ENCODE peak calls at places on chromosomes 3 and 15, in five cellular contexts. P, R, I, C and Q are unnamed samples.

GRCh38 chr3:124918524-124918923 is 16.0 kb downstream of the MUC13 start:
- DNase-seq in I (no peak), R (no peak), P (no peak), C (no peak), Q (no peak)

GRCh38 chr3:30502742-30503073 is 103.7 kb upstream of the TGFBR2 start:
- DNase-seq in P (no peak), R (no peak), C (no peak), I (no peak), Q (no peak)

GRCh38 chr3:46671541-46672348 is 21.7 kb downstream of the ALS2CL start:
- DNase-seq in P (no peak), R (no peak), I (no peak), C (peak), Q (no peak)

GRCh38 chr15:35305906-35306305 is 220.8 kb upstream of the NANOGP8 start:
- DNase-seq in P (peak), R (no peak), I (peak), C (no peak), Q (no peak)

GRCh38 chr3:108509263-108509662 is 1.1 kb downstream of the MYH15 start:
- DNase-seq in C (no peak), P (no peak), R (no peak), I (no peak), Q (no peak)

GRCh38 chr15:52180196-52180835 is 10.9 kb downstream of the GNB5 start:
- DNase-seq in I (no peak), C (peak), P (no peak), R (no peak), Q (no peak)

GRCh38 chr3:114121996-114122709 is 56.7 kb downstream of the DRD3 start:
- DNase-seq in I (no peak), C (no peak), R (no peak), P (no peak), Q (no peak)

GRCh38 chr3:175416600-175416999 is 557.5 kb downstream of the NAALADL2 start:
- DNase-seq in P (no peak), R (no peak), C (no peak), I (no peak), Q (no peak)

GRCh38 chr3:196422976-196423781 is 9.0 kb downstream of the UBXN7 start:
- DNase-seq in R (no peak), I (peak), P (peak), C (peak), Q (no peak)

GRCh38 chr3:123459867-123460266 is 11.0 kb upstream of the ADCY5 start:
- DNase-seq in P (no peak), C (no peak), R (no peak), I (no peak), Q (no peak)

GRCh38 chr3:183545688-183546087 is 9.8 kb downstream of the KLHL6 start:
- DNase-seq in P (no peak), R (no peak), I (no peak), C (no peak), Q (no peak)

GRCh38 chr15:77059761-77060345 is 11.1 kb downstream of the TSPAN3 start:
- DNase-seq in C (no peak), I (no peak), P (no peak), R (no peak), Q (no peak)

GRCh38 chr3:127671523-127672428 is 976 bp upstream of the ABTB1 start:
- DNase-seq in P (no peak), C (peak), I (no peak), R (no peak), Q (no peak)

GRCh38 chr15:66505430-66505811 is 295 bp downstream of the ZWILCH start:
- DNase-seq in P (no peak), R (no peak), I (no peak), C (no peak), Q (no peak)

GRCh38 chr15:46703871-46704637 is 1013.3 kb upstream of the SEMA6D start:
- DNase-seq in I (no peak), R (no peak), C (no peak), P (peak), Q (no peak)

GRCh38 chr3:10983219-10983916 is 9.2 kb upstream of the SLC6A1 start:
- DNase-seq in P (peak), R (no peak), I (peak), C (peak), Q (peak)

GRCh38 chr3:128322030-128323022 is 144.4 kb downstream of the DNAJB8 start:
- DNase-seq in C (peak), R (no peak), I (peak), P (no peak), Q (peak)

GRCh38 chr3:117665311-117665710 is 955.7 kb downstream of the TUSC7 start:
- DNase-seq in P (peak), R (no peak), I (no peak), C (no peak), Q (no peak)

GRCh38 chr15:64182859-64183258 is 20.0 kb upstream of the PPIB start:
- DNase-seq in R (no peak), P (no peak), I (no peak), C (no peak), Q (no peak)

GRCh38 chr15:101088788-101089578 is 162.9 kb downstream of the CHSY1 start:
- DNase-seq in R (no peak), P (peak), I (peak), C (peak), Q (peak)

GRCh38 chr3:46926871-46927717 is 49.5 kb downstream of the CCDC12 start:
- DNase-seq in R (no peak), I (no peak), C (peak), P (peak), Q (no peak)

GRCh38 chr3:64026346-64026745 is 3.1 kb upstream of the PSMD6 start:
- DNase-seq in I (no peak), C (no peak), R (no peak), P (no peak), Q (no peak)

GRCh38 chr15:74964794-74965193 is 8.2 kb upstream of the RPP25 start:
- DNase-seq in C (peak), I (no peak), R (no peak), P (no peak), Q (no peak)

GRCh38 chr3:113533534-113533892 is 1.2 kb downstream of the SIDT1 start:
- DNase-seq in P (no peak), C (no peak), R (no peak), I (no peak), Q (no peak)

GRCh38 chr3:27511724-27512422 is 27.7 kb upstream of the SLC4A7 start:
- DNase-seq in C (no peak), I (no peak), P (no peak), R (no peak), Q (no peak)

GRCh38 chr15:101123222-101123910 is 128.5 kb downstream of the CHSY1 start:
- DNase-seq in P (no peak), C (peak), I (no peak), R (no peak), Q (no peak)

GRCh38 chr15:49137861-49138260 is 17.5 kb downstream of the COPS2 start:
- DNase-seq in R (no peak), I (no peak), C (peak), P (no peak), Q (no peak)

GRCh38 chr3:56369914-56370313 is 98.4 kb downstream of the ERC2 start:
- DNase-seq in C (no peak), P (no peak), R (no peak), I (no peak), Q (no peak)

GRCh38 chr15:56537881-56538280 is 72.9 kb upstream of the MNS1 start:
- DNase-seq in R (no peak), P (no peak), I (no peak), C (no peak), Q (no peak)

GRCh38 chr3:36408146-36408545 is 27.8 kb downstream of the STAC start:
- DNase-seq in P (no peak), R (no peak), I (no peak), C (no peak), Q (no peak)
- TF ChIP-seq CTCF in P (peak), R (no peak), I (peak), C (peak), Q (peak)

DNA sequence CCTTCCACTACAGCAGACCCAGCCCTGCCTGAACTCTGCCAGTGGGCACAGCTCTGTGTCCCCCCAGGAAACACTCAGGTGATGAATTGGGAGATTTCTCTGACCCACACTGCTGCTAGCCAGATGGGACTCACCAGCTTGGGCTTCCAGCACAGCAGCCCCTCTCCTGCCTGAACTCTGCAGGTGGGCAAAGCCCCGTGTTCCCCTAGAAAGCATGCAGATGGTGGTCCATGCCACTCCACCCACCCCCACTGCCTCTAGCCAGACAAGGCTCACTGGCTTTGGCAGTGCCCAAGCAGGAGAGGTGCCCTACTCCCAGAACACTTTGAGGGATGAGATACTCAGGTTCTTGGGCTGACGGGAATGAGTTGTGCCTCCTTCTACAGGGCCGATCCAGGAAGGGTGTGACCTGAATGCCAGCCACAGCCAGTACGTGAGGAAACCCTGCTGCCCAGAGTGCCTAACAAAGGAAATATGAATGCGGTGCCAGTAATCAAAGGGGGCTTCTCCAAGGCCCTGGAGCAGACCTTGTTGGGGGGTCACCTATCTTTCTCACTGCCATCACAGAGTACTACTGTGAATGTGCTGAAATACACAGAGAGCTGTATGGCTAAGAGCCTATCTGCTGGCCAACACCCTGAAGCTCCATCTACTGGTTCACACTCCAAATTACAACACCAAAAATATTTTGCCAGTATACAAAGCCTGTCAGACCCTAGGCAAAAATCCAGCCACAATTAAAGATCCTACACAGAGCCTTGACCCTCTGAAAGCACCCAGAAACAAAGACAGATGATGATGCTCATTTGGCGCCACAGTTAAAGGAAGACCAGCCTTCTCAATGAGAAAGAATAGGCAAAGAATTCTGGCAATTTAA is 61.9 kb downstream of the BTLA start:
- DNase-seq in C (peak), I (no peak), P (no peak), R (no peak), Q (no peak)
- TF ChIP-seq CTCF in C (peak), I (peak), P (peak), R (peak), Q (peak)

GRCh38 chr3:171162986-171163723 is 136.6 kb upstream of the SLC2A2 start:
- DNase-seq in C (no peak), I (no peak), R (no peak), P (no peak), Q (no peak)
- TF ChIP-seq CTCF in C (peak), I (peak), R (peak), P (peak), Q (peak)

GRCh38 chr3:40719660-40720287 is 195.0 kb downstream of the ZNF621 start:
- DNase-seq in P (peak), R (no peak), C (no peak), I (peak), Q (no peak)
- TF ChIP-seq CTCF in P (peak), R (peak), C (no peak), I (peak), Q (no peak)

GRCh38 chr3:62149962-62150361 is 223.4 kb downstream of the FEZF2 start:
- DNase-seq in I (no peak), P (no peak), C (no peak), R (no peak), Q (no peak)
- TF ChIP-seq CTCF in I (no peak), P (no peak), C (no peak), R (no peak), Q (no peak)

GRCh38 chr3:32414527-32415202 is 23.0 kb downstream of the CMTM7 start:
- DNase-seq in C (no peak), P (no peak), R (no peak), I (no peak), Q (no peak)
- TF ChIP-seq CTCF in C (no peak), P (no peak), R (no peak), I (no peak), Q (no peak)

DNA sequence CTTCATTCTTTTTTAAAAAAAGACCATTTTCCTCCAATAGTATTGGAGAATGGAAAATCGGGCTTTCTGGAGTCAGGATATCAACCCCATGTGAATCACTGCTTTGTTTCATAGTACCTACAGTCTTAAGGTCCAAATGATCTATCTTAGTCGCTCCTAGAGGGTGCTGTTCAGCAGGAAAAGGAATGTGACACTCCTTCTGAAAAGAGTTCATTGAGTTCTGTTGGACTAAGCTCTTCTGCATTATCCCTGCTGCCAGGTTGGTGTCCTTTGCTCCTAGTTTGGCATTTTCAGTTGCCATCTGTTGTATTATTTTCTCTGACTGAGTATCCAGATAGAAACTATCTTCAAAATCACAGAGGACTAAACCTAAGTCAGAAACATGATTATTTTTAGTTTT is 57.2 kb downstream of the POLQ start:
- DNase-seq in I (no peak), C (no peak), R (no peak), P (peak), Q (no peak)
- TF ChIP-seq CTCF in I (no peak), C (no peak), R (no peak), P (peak), Q (no peak)